ENCODE peak calls at places on chromosomes 12 and 14, in nine cellular contexts. I is mammary epithelial cell, Q is left ventricle myocardium inferior, X is HCT116, Y is cardiac muscle cell, W is ovary, H is left lung, A is esophagus squamous epithelium, G is lung. F is an unnamed sample.

GRCh38 chr12:66235626-66236281 is 46.7 kb downstream of the IRAK3 start:
- DNase-seq in H (no peak), X (no peak), G (no peak), W (no peak), Y (no peak), A (no peak), I (no peak), Q (no peak), F (no peak)

GRCh38 chr14:102508774-102509743 is 517 bp downstream of the ANKRD9 start:
- DNase-seq in H (peak; percentile 89), Q (peak; percentile 75), X (no peak), W (peak; percentile 82), Y (peak; percentile 53), G (no peak), I (no peak), A (no peak), F (peak; percentile 85)

GRCh38 chr12:69563166-69563762 is 22.0 kb upstream of the CCT2 start:
- DNase-seq in Y (no peak), A (no peak), W (no peak), X (no peak), I (no peak), H (no peak), Q (no peak), G (no peak), F (no peak)

GRCh38 chr14:24080888-24081738 is 9.8 kb downstream of the CPNE6 start:
- DNase-seq in W (peak; percentile 54), I (peak; percentile 43), G (peak; percentile 73), H (peak; percentile 91), Y (peak; percentile 74), A (peak; percentile 11), Q (peak; percentile 35), X (no peak), F (peak; percentile 41)

GRCh38 chr12:49633703-49634311 is 10.4 kb downstream of the PRPF40B start:
- DNase-seq in I (no peak), H (no peak), Q (no peak), X (no peak), G (no peak), W (no peak), Y (no peak), A (no peak), F (no peak)

GRCh38 chr14:76597387-76597786 is 163.9 kb upstream of the VASH1 start:
- DNase-seq in Y (no peak), A (no peak), X (no peak), Q (no peak), I (no peak), G (no peak), W (no peak), H (no peak), F (no peak)

GRCh38 chr12:84601483-84601882 is 311.1 kb downstream of the SLC6A15 start:
- DNase-seq in G (no peak), Q (no peak), I (no peak), H (no peak), A (no peak), Y (no peak), W (no peak), X (no peak), F (no peak)

GRCh38 chr14:20631821-20632389 is 9.6 kb downstream of the OR6S1 start:
- DNase-seq in I (peak; percentile 64), H (peak; percentile 83), Q (peak; percentile 71), Y (peak; percentile 80), G (peak; percentile 51), A (no peak), W (peak; percentile 83), X (no peak), F (peak; percentile 82)

GRCh38 chr12:110590806-110591326 is 7.7 kb upstream of the PPTC7 start:
- DNase-seq in Q (no peak), W (no peak), A (no peak), X (no peak), Y (no peak), G (no peak), H (no peak), I (no peak), F (no peak)

GRCh38 chr12:57881035-57881973 is 34.8 kb upstream of the CTDSP2 start:
- DNase-seq in G (no peak), A (no peak), H (no peak), I (peak; percentile 47), X (peak; percentile 19), W (no peak), Q (no peak), Y (no peak), F (peak; percentile 74)

GRCh38 chr14:103526247-103526913 is 2.6 kb upstream of the TRMT61A start:
- DNase-seq in X (no peak), Y (no peak), A (no peak), H (no peak), G (no peak), I (no peak), W (no peak), Q (no peak), F (no peak)

GRCh38 chr14:67680121-67680602 is 5.7 kb upstream of the VTI1B start:
- DNase-seq in H (no peak), W (no peak), G (no peak), A (no peak), Y (no peak), Q (no peak), I (peak; percentile 81), X (no peak), F (no peak)

GRCh38 chr12:72472350-72472749 is 200.2 kb downstream of the TRHDE start:
- DNase-seq in H (no peak), X (no peak), Y (no peak), A (no peak), Q (no peak), G (no peak), I (no peak), W (no peak), F (no peak)

GRCh38 chr12:2999265-2999841 is 40.2 kb downstream of the TEAD4 start:
- DNase-seq in Y (peak; percentile 14), I (no peak), Q (peak; percentile 22), G (no peak), H (no peak), X (no peak), W (no peak), A (no peak), F (peak; percentile 84)
- H3K4me3 ChIP-seq in Y (no peak overlapping the region), I (no peak overlapping the region), Q (peak overlapping the region; percentile 27), G (no peak overlapping the region), H (no peak overlapping the region), X (no peak overlapping the region), W (no peak overlapping the region), A (no peak overlapping the region), F (peak overlapping the region; percentile 44)

DNA sequence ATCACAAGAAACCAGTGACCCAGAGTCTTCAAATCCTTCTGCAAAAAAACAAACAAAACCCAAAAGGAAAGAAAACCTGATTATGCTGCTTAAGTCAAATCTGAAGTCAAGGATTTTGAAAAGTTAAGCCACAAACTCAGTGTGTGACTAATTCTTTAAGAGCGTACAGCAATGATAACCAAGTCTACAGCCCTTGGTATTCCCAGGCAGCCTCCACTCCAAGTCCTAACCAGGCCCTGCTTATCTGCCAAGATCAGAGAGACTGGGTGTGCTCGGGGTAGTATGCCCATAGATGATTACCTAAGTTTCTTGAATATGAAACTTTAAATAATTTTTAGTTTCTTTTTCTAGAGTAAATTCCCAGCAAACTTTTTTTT is 13.1 kb downstream of the PGAM5 start:
- DNase-seq in A (no peak), H (no peak), Y (no peak), X (no peak), Q (no peak), W (no peak), I (no peak), G (no peak), F (no peak)
- H3K36me3 ChIP-seq in A (peaks cover 100% of the 10 kb centered on the region), H (no peaks in the 10 kb centered on the region), Y (peaks cover 67% of the 10 kb centered on the region), X (peaks cover 50% of the 10 kb centered on the region), Q (peaks cover 88% of the 10 kb centered on the region), W (no peaks in the 10 kb centered on the region), I (peaks cover 58% of the 10 kb centered on the region), G (peaks cover 19% of the 10 kb centered on the region), F (peaks cover 11% of the 10 kb centered on the region)

GRCh38 chr12:124390442-124391116 is 95.7 kb downstream of the RFLNA start:
- DNase-seq in W (peak; percentile 61), A (no peak), Y (no peak), H (peak; percentile 94), I (no peak), G (peak; percentile 60), Q (peak; percentile 66), X (peak; percentile 27), F (peak; percentile 84)

GRCh38 chr12:124391340-124392261 is 96.7 kb downstream of the RFLNA start:
- DNase-seq in I (no peak), Q (peak; percentile 69), H (peak; percentile 94), X (peak; percentile 29), W (peak; percentile 62), A (peak; percentile 45), Y (no peak), G (peak; percentile 71), F (peak; percentile 75)

GRCh38 chr12:124388038-124388676 is 93.3 kb downstream of the RFLNA start:
- DNase-seq in G (no peak), H (no peak), Q (no peak), Y (no peak), X (no peak), W (peak; percentile 61), I (no peak), A (no peak), F (no peak)

GRCh38 chr12:124388679-124389536 is 94.0 kb downstream of the RFLNA start:
- DNase-seq in G (peak; percentile 86), W (peak; percentile 93), A (no peak), Q (peak; percentile 90), X (no peak), I (peak; percentile 69), H (peak; percentile 96), Y (peak; percentile 84), F (peak; percentile 96)

DNA sequence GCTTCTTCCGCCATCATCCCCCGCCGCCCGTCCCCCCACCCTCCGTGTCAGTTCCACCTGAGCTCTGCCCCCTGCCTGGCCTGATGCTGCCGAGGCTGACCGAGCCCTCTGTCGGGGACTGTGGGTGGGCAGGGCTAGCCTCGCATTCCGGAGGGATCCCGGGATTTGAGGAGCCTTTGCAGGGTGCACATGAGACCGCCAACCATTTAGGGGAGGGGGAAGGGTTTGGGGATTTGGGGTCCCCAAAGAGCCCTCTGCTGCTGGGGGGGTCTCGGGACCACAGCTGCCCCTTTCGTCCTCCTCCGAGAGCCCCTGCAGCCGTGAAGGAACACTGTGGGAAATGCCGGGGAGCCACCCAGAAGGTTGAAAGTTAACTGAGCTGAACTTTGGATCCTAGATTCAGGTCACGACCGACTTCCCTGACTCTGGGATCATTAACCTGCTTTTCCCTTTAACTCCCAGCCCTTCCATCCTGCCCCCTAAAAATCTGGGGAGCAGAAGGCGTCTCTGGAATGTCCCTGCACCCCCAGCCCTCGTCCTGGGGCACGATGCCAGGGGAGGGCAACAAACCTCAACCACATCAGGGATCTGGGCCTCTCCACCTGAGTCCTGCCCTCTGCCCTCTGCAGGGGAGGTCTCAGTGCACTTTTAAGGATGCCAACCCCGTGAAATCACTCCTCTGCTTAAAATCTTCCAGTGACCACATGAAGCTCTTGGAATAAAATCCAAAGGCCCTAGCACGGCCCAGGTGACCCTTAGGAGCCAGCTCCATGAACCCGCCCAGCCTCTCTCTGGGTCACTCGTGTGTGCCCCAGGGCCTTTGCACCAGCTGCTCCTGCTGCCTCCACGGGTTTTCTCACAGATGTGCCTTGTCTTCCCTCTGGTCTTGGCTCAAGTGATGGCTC is 94.9 kb downstream of the RFLNA start:
- DNase-seq in X (no peak), Y (no peak), H (no peak), I (no peak), A (no peak), Q (no peak), W (peak; percentile 64), G (no peak), F (no peak)
- H3K4me1 ChIP-seq in X (peaks cover 59% of the 10 kb centered on the region), Y (peaks cover 11% of the 10 kb centered on the region), H (peaks cover 95% of the 10 kb centered on the region), I (peaks cover 47% of the 10 kb centered on the region), A (peaks cover 58% of the 10 kb centered on the region), Q (peaks cover 98% of the 10 kb centered on the region), W (peaks cover 35% of the 10 kb centered on the region), G (peaks cover 55% of the 10 kb centered on the region), F (peaks cover 76% of the 10 kb centered on the region)

DNA sequence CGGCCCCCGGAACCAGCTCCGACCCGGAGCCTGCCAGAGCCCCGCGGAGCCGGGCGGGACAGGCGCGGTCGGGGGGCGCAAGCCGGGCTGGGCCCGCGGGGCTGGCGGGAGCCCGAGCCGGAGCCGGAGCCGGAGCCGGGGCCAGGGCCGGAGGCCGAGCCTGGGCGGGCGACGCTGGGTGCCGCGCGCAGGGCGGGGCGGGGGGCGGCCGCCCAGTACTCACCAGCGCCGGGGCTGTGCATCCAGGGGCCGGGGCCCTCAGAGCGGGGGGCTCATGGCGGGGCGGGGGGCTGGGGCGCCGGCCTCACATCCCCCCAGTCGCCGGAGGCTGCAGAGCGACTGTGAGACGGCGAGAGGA is 180 bp downstream of the HDAC7 start:
- DNase-seq in I (no peak), W (no peak), Y (no peak), H (no peak), X (no peak), A (no peak), Q (no peak), G (no peak), F (no peak)
- H3K4me3 ChIP-seq in I (no peak overlapping the region), W (peak overlapping the region; percentile 81), Y (peak overlapping the region; percentile 53), H (peak overlapping the region; percentile 74), X (peak overlapping the region; percentile 70), A (peak overlapping the region; percentile 64), Q (peak overlapping the region; percentile 88), G (peak overlapping the region; percentile 84), F (peak overlapping the region; percentile 80)

F was measured in psoas muscle.